ENCODE peak calls at places on chromosomes 5 and 9, in seven cellular contexts. D, H, Y, P, Q, A and M are unnamed samples.

GRCh38 chr5:15026011-15026481 is 154.5 kb upstream of the ANKH start:
- DNase-seq in Q (no peak), D (peak), A (no peak), Y (no peak), H (no peak), P (no peak), M (no peak)

GRCh38 chr5:20276959-20277263 is 288.9 kb upstream of the CDH18 start:
- DNase-seq in Y (no peak), D (no peak), Q (no peak), A (no peak), P (no peak), H (no peak), M (no peak)

GRCh38 chr5:10757043-10757442 is 4.0 kb downstream of the DAP start:
- DNase-seq in Y (no peak), H (no peak), P (no peak), Q (no peak), A (no peak), D (no peak), M (no peak)

GRCh38 chr9:76379494-76379893 is 14.7 kb downstream of the RFK start:
- DNase-seq in Y (no peak), D (no peak), H (no peak), P (no peak), A (peak), Q (no peak), M (no peak)

GRCh38 chr5:110639307-110639902 is 87.1 kb downstream of the TMEM232 start:
- DNase-seq in H (no peak), D (peak), A (no peak), Y (no peak), Q (no peak), P (no peak), M (peak)

GRCh38 chr5:159128070-159128507 is 28.4 kb upstream of the EBF1 start:
- DNase-seq in D (no peak), P (no peak), Y (no peak), Q (no peak), H (no peak), A (no peak), M (no peak)

GRCh38 chr9:37921546-37922300 is 17.8 kb upstream of the SLC25A51 start:
- DNase-seq in Y (no peak), P (no peak), H (no peak), Q (peak), A (no peak), D (no peak), M (no peak)

GRCh38 chr5:157167219-157167621 is 1.2 kb upstream of the GARIN3 start:
- DNase-seq in Q (no peak), P (no peak), Y (peak), D (peak), A (no peak), H (no peak), M (peak)

GRCh38 chr9:76717176-76717575 is 47.1 kb upstream of the PCA3 start:
- DNase-seq in Y (no peak), P (no peak), A (no peak), D (no peak), H (no peak), Q (no peak), M (no peak)

GRCh38 chr9:70510157-70510770 is 95.8 kb upstream of the KLF9 start:
- DNase-seq in A (peak), D (no peak), Y (no peak), P (peak), Q (no peak), H (no peak), M (peak)

GRCh38 chr5:113293068-113293571 is 141.7 kb downstream of the TSSK1B start:
- DNase-seq in Y (no peak), H (no peak), A (no peak), P (no peak), D (no peak), Q (no peak), M (peak)

GRCh38 chr5:113292535-113292934 is 142.3 kb downstream of the TSSK1B start:
- DNase-seq in Y (no peak), P (no peak), Q (no peak), D (no peak), A (no peak), H (no peak), M (no peak)

GRCh38 chr5:113295111-113295539 is 139.7 kb downstream of the TSSK1B start:
- DNase-seq in D (no peak), Q (no peak), Y (no peak), H (no peak), A (no peak), P (no peak), M (no peak)

GRCh38 chr5:113293613-113294340 is 141.0 kb downstream of the TSSK1B start:
- DNase-seq in H (peak), A (no peak), Y (no peak), Q (no peak), P (no peak), D (peak), M (peak)

GRCh38 chr5:113294341-113295110 is 140.3 kb downstream of the TSSK1B start:
- DNase-seq in Q (peak), A (peak), P (peak), H (peak), Y (peak), D (peak), M (peak)
- TF ChIP-seq CTCF in Q (no peak), A (peak), P (no peak), H (no peak), Y (peak), D (peak), M (peak)

DNA sequence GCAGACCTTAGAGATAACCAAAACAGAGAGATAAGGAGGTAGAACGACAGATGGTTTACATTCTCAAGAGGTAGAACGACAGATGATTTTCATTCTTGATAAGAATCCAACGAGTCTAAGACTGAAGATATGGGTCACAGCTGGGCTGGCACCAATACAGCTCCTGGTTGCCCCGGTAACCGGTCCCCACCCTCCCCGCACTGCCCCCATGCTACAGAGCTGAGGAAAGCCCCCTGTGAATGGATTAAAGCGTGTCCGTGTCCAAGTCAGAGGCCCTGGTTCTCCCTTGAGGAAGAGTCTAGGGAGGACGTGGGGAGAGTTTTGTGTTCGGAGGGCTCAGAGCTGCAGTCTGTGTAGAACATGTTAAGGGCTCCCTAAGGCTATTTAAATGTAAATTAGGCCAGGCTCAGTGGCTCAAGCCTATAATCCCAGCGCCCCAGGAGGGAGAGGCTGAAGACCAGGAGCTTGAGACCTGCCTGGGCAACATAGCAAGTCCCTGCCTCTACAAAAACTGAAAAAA is 8.1 kb downstream of the IDNK start:
- DNase-seq in Q (no peak), D (no peak), Y (no peak), H (no peak), A (no peak), P (no peak), M (no peak)
- TF ChIP-seq CTCF in Q (no peak), D (no peak), Y (no peak), H (no peak), A (no peak), P (no peak), M (no peak)

GRCh38 chr5:127396490-127397155 is 106.0 kb downstream of the MEGF10 start:
- DNase-seq in Y (no peak), A (no peak), H (no peak), P (no peak), Q (no peak), D (no peak), M (no peak)
- TF ChIP-seq CTCF in Y (no peak), A (no peak), H (no peak), P (no peak), Q (no peak), D (no peak), M (no peak)

GRCh38 chr5:126744842-126745241 is 32.1 kb upstream of the LMNB1 start:
- DNase-seq in Q (no peak), D (no peak), H (no peak), P (no peak), Y (no peak), A (no peak), M (no peak)
- TF ChIP-seq CTCF in Q (no peak), D (no peak), H (no peak), P (no peak), Y (no peak), A (no peak), M (no peak)

GRCh38 chr5:94972268-94972667 is 312.6 kb downstream of the MCTP1 start:
- DNase-seq in Y (no peak), D (no peak), A (no peak), P (no peak), H (no peak), Q (no peak), M (no peak)

GRCh38 chr5:94977437-94977836 is 307.5 kb downstream of the MCTP1 start:
- DNase-seq in Y (no peak), D (no peak), P (no peak), A (no peak), Q (no peak), H (no peak), M (no peak)

GRCh38 chr5:94976863-94977262 is 308.0 kb downstream of the MCTP1 start:
- DNase-seq in P (no peak), H (no peak), Y (no peak), A (no peak), D (no peak), Q (no peak), M (no peak)
- TF ChIP-seq CTCF in P (no peak), H (no peak), Y (no peak), A (no peak), D (no peak), Q (no peak), M (no peak)

GRCh38 chr5:180390441-180391190 is 37.5 kb upstream of the GFPT2 start:
- DNase-seq in P (no peak), H (no peak), A (no peak), Y (no peak), Q (no peak), D (no peak), M (peak)
- TF ChIP-seq CTCF in P (no peak), H (no peak), A (no peak), Y (no peak), Q (no peak), D (no peak), M (no peak)

GRCh38 chr5:73176250-73176649 is 3.3 kb downstream of the TMEM174 start:
- DNase-seq in H (no peak), Y (no peak), P (no peak), D (no peak), Q (no peak), A (no peak), M (no peak)

GRCh38 chr5:73171495-73171894 is 1.5 kb upstream of the TMEM174 start:
- DNase-seq in Y (no peak), A (no peak), Q (no peak), D (no peak), H (no peak), P (no peak), M (no peak)

GRCh38 chr5:73174100-73174815 is 1.3 kb downstream of the TMEM174 start:
- DNase-seq in Q (no peak), Y (no peak), P (no peak), D (no peak), A (no peak), H (no peak), M (no peak)

GRCh38 chr5:73172893-73173292 is at the start of gene TMEM174:
- DNase-seq in D (no peak), Q (no peak), P (no peak), H (no peak), Y (no peak), A (no peak), M (no peak)

DNA sequence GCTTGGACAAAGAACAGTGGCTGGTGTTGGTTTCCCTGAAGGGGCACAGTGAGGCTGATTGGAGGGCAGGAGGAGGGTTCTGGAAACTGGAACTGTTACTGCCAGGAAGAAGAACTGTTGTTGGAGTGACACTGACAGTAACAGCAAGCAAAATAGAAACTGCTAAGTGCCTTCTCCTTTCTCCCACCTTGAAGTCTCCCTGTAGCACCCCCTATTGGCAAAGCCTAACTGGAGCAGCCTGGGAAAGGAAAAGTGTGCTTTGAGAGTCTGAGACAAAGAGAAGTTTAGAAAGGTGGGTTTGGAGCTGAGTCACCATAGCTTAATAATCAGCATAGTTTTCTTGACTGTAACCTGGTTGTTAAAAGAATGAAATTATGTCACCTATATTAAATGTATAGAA is 2.5 kb upstream of the TMEM174 start:
- DNase-seq in H (no peak), Q (no peak), D (no peak), P (peak), Y (no peak), A (no peak), M (peak)
- TF ChIP-seq CTCF in H (no peak), Q (no peak), D (peak), P (peak), Y (peak), A (no peak), M (peak)

GRCh38 chr9:134328841-134329575 is 2.8 kb downstream of the RXRA start:
- DNase-seq in Y (no peak), Q (no peak), A (no peak), P (no peak), H (peak), D (peak), M (peak)
- TF ChIP-seq CTCF in Y (peak), Q (no peak), A (no peak), P (no peak), H (no peak), D (peak), M (no peak)